ENCODE peak calls at places on chromosome 21, in five cellular contexts. Z, S, V, C and A are unnamed samples.

GRCh38 chr21:16082038-16082816 is 352.4 kb downstream of the USP25 start:
- DNase-seq in Z (no peak), S (no peak), C (no peak), V (no peak), A (no peak)

GRCh38 chr21:37862536-37862935 is 53.7 kb downstream of the KCNJ6 start:
- DNase-seq in Z (peak; percentile 36), V (peak; percentile 35), C (no peak), S (no peak), A (no peak)

GRCh38 chr21:43608225-43608624 is 51.1 kb downstream of the HSF2BP start:
- DNase-seq in C (no peak), Z (no peak), V (no peak), S (no peak), A (no peak)

GRCh38 chr21:44938976-44939531 is 775 bp upstream of the SLX9 start:
- DNase-seq in V (no peak), Z (no peak), S (no peak), C (no peak), A (peak; percentile 40)

GRCh38 chr21:23541571-23541970 is 2065.7 kb downstream of the MRPL39 start:
- DNase-seq in C (no peak), Z (no peak), S (no peak), V (no peak), A (no peak)

GRCh38 chr21:32565856-32566465 is 19.4 kb downstream of the TCP10L start:
- DNase-seq in V (no peak), C (no peak), Z (no peak), S (no peak), A (no peak)

GRCh38 chr21:35226960-35227741 is 178.0 kb upstream of the RUNX1 start:
- DNase-seq in C (peak; percentile 74), Z (no peak), V (no peak), S (no peak), A (no peak)

GRCh38 chr21:45845063-45845789 is 136.3 kb upstream of the COL6A1 start:
- DNase-seq in S (no peak), V (no peak), Z (no peak), C (no peak), A (no peak)

GRCh38 chr21:43935711-43936110 is 70.7 kb downstream of the AGPAT3 start:
- DNase-seq in C (no peak), Z (no peak), S (no peak), V (no peak), A (no peak)

GRCh38 chr21:25997788-25998611 is 172.6 kb downstream of the APP start:
- DNase-seq in C (no peak), S (no peak), Z (no peak), V (no peak), A (peak; percentile 88)

GRCh38 chr21:45747802-45748445 is 104.4 kb downstream of the PCBP3 start:
- DNase-seq in V (peak; percentile 85), C (no peak), S (no peak), Z (peak; percentile 45), A (no peak)

GRCh38 chr21:43931454-43931853 is 66.4 kb downstream of the AGPAT3 start:
- DNase-seq in C (no peak), Z (no peak), S (no peak), V (no peak), A (no peak)

GRCh38 chr21:45281411-45282282 is 6.0 kb downstream of the POFUT2 start:
- DNase-seq in Z (no peak), C (no peak), S (no peak), V (no peak), A (no peak)

GRCh38 chr21:17352937-17353655 is 159.7 kb upstream of the CXADR start:
- DNase-seq in Z (no peak), C (no peak), V (no peak), S (no peak), A (no peak)

GRCh38 chr21:39106881-39107462 is 76.3 kb downstream of the PSMG1 start:
- DNase-seq in C (no peak), S (no peak), V (no peak), Z (peak; percentile 22), A (no peak)

GRCh38 chr21:38911523-38912354 is 106.0 kb downstream of the ETS2 start:
- DNase-seq in S (no peak), Z (peak; percentile 29), C (no peak), V (no peak), A (no peak)

GRCh38 chr21:46008893-46009635 is 27.5 kb downstream of the COL6A1 start:
- DNase-seq in C (no peak), V (peak; percentile 21), S (no peak), Z (peak; percentile 39), A (no peak)

GRCh38 chr21:44378646-44379581 is 25.5 kb downstream of the TRPM2 start:
- DNase-seq in V (peak; percentile 20), S (no peak), Z (no peak), C (no peak), A (no peak)

GRCh38 chr21:46368533-46369285 is 44.8 kb downstream of the PCNT start:
- DNase-seq in S (no peak), Z (no peak), V (no peak), C (peak; percentile 65), A (no peak)

GRCh38 chr21:31289702-31290101 is 54.4 kb downstream of the TIAM1 start:
- DNase-seq in Z (no peak), C (peak; percentile 46), V (no peak), S (no peak), A (no peak)

GRCh38 chr21:37915941-37916794 is at the start of gene KCNJ6:
- DNase-seq in C (no peak), Z (peak; percentile 91), V (peak; percentile 87), S (peak; percentile 46), A (no peak)

GRCh38 chr21:43292041-43292865 is 123.4 kb downstream of the CRYAA start:
- DNase-seq in Z (no peak), C (no peak), S (no peak), V (no peak), A (no peak)

GRCh38 chr21:45011426-45011825 is 63.0 kb upstream of the ADARB1 start:
- DNase-seq in S (no peak), Z (no peak), C (no peak), V (no peak), A (no peak)

GRCh38 chr21:38243732-38244406 is 12.9 kb upstream of the KCNJ15 start:
- DNase-seq in S (no peak), Z (no peak), V (no peak), C (peak; percentile 34), A (no peak)

GRCh38 chr21:27715131-27715530 is 748.2 kb upstream of the ADAMTS5 start:
- DNase-seq in S (no peak), V (no peak), Z (no peak), C (no peak), A (no peak)

GRCh38 chr21:27719226-27719625 is 752.3 kb upstream of the ADAMTS5 start:
- DNase-seq in C (no peak), S (no peak), V (no peak), Z (no peak), A (no peak)

DNA sequence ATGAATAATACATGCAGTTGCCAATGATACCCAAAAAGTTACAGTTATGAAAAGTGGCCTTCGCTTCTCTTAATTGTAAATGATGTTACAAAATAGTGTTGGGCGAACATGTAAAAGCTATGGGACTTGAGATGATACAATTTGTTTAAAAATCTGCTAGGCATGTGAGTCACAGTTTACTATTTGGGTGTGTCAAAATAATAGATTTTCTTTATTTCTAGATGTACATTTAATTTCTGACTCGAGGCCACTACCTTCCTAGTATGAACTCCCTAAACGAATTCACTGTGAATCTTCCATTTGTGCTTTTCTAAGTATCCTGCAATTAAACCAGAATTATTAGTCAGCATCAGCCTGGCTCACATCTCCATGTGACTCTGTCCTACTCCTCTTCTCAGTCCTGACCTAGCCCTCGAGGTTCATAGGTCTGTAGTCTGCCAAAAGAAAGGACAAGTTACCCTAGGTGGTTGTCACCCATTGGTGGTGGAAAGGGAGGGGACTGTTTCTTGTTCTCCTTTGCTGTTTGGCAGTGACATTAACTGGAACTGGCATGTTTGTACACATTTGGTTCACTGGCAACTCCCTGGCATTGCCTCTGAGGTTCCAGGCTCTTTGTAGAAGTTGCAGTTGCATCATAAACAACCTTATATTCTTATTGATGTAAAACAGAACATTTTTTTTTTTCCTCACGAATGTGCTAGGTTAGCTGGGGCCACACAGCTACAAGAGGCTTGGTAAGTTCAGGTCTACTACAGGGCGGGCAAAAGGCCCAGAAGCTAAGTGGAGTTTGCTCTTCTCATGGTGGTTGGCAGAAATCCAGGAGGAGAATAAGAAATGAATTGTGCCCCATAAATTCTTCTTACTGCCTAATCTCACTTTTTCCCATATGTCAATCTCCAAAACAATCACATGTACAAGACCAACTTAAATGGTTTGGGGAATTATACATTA is 746.5 kb upstream of the ADAMTS5 start:
- DNase-seq in Z (no peak), C (no peak), V (no peak), S (no peak), A (no peak)
- TF ChIP-seq TAF1 in Z (no peak), C (no peak), V (no peak), S (no peak), A (no peak)

GRCh38 chr21:41940431-41940830 is 13.4 kb downstream of the C2CD2 start:
- DNase-seq in S (no peak), C (no peak), V (no peak), Z (no peak), A (no peak)
- TF ChIP-seq GABPA in S (no peak), C (no peak), V (no peak), Z (no peak), A (no peak)

DNA sequence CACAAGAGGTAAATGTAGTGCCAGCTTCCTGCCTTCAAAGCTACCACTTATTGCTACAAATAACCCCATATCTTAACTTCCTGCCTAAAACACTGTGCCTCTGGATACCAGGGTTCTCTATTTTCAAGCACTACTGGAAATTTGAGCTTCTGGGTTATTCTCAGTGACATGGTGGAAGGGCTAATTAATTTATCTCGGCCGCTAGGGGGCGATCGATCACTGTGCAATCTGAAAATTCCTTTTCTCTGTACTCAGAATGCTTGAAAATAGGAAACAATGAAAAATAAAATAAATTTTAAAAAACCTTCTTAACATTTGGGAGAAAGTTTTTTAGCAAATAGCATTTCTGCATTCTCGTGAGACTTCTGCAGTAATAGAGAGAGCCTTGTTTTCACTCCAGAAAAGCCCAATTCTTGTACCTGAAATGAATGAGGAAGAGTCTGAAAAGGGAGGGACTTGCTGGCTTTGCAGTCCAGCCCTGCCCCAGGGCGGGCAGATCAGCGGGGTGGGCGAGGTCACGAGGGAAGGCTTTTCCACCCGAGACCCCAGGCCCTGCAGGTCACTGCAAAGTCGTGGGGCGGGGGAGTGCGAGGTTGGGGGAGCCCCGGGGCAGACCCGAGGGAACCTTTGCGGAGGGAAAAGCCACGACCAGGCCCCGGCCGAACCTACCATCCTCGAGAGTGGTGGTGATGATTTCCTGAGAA is 276.7 kb downstream of the PCP4 start:
- DNase-seq in Z (peak; percentile 84), V (peak; percentile 69), C (no peak), S (peak; percentile 56), A (peak; percentile 10)
- TF ChIP-seq TAF1 in Z (no peak), V (no peak), C (no peak), S (no peak), A (no peak)

GRCh38 chr21:29029524-29029923 is 5.1 kb downstream of the USP16 start:
- DNase-seq in V (no peak), C (no peak), Z (no peak), S (no peak), A (no peak)
- TF ChIP-seq GABPA in V (no peak), C (no peak), Z (no peak), S (no peak), A (no peak)